ENCODE peak calls at places on chromosome 7, in ten cellular contexts. U is epithelial cell of esophagus; I is CD8-positive, alpha-beta T cell; T is HFF-Myc; B is AG04450; N is A673; Q is GM12865; X is body of pancreas; D is esophagus squamous epithelium; V is cardiac muscle cell. K is an unnamed sample.

GRCh38 chr7:94395141-94396041 is 696 bp downstream of the COL1A2 start:
- DNase-seq in U (peak), I (no peak), T (peak), B (peak), N (peak), Q (peak), X (peak), D (no peak), V (peak), K (no peak)

GRCh38 chr7:33339074-33339805 is 209.9 kb downstream of the BBS9 start:
- DNase-seq in U (peak), I (no peak), T (no peak), B (no peak), N (no peak), Q (no peak), X (no peak), D (no peak), V (no peak), K (no peak)

GRCh38 chr7:28419717-28420116 is 7.4 kb downstream of the CREB5 start:
- DNase-seq in U (peak), I (no peak), T (no peak), B (peak), N (no peak), Q (no peak), X (no peak), D (no peak), V (peak), K (peak)

GRCh38 chr7:29684787-29685650 is 121.3 kb upstream of the WIPF3 start:
- DNase-seq in U (peak), I (peak), T (no peak), B (peak), N (peak), Q (peak), X (peak), D (no peak), V (peak), K (peak)

GRCh38 chr7:45682836-45683555 is 108.8 kb downstream of the ADCY1 start:
- DNase-seq in U (no peak), I (no peak), T (no peak), B (no peak), N (no peak), Q (no peak), X (no peak), D (no peak), V (peak), K (no peak)

GRCh38 chr7:79051915-79052314 is 401.6 kb downstream of the MAGI2 start:
- DNase-seq in U (peak), I (no peak), T (no peak), B (no peak), N (no peak), Q (no peak), X (no peak), D (no peak), V (no peak), K (no peak)

GRCh38 chr7:118041336-118041878 is 142.6 kb upstream of the LSM8 start:
- DNase-seq in U (peak), I (no peak), T (no peak), B (no peak), N (no peak), Q (no peak), X (no peak), D (no peak), V (no peak), K (no peak)

GRCh38 chr7:1558841-1559625 is 3.0 kb upstream of the TMEM184A start:
- DNase-seq in U (no peak), I (no peak), T (no peak), B (no peak), N (no peak), Q (no peak), X (no peak), D (no peak), V (no peak), K (no peak)

GRCh38 chr7:81150951-81151361 is 232.1 kb upstream of the SEMA3C start:
- DNase-seq in U (peak), I (no peak), T (no peak), B (no peak), N (no peak), Q (no peak), X (no peak), D (no peak), V (no peak), K (no peak)

GRCh38 chr7:94530114-94530513 is 20.5 kb downstream of the CASD1 start:
- DNase-seq in U (no peak), I (no peak), T (no peak), B (no peak), N (peak), Q (no peak), X (no peak), D (no peak), V (no peak), K (no peak)

GRCh38 chr7:144834516-144835165 is 1.2 kb downstream of the TPK1 start:
- DNase-seq in U (no peak), I (no peak), T (no peak), B (no peak), N (peak), Q (peak), X (peak), D (no peak), V (peak), K (no peak)

GRCh38 chr7:156534925-156535324 is 105.6 kb upstream of the RNF32 start:
- DNase-seq in U (no peak), I (no peak), T (no peak), B (no peak), N (peak), Q (no peak), X (no peak), D (no peak), V (no peak), K (no peak)

GRCh38 chr7:36766451-36766850 is 42.2 kb upstream of the AOAH start:
- DNase-seq in U (no peak), I (no peak), T (no peak), B (no peak), N (no peak), Q (no peak), X (no peak), D (no peak), V (no peak), K (no peak)

GRCh38 chr7:94763268-94763667 is 107.3 kb upstream of the SGCE start:
- DNase-seq in U (no peak), I (no peak), T (peak), B (no peak), N (peak), Q (peak), X (no peak), D (no peak), V (peak), K (no peak)

GRCh38 chr7:129535896-129536295 is 33.6 kb downstream of the SMKR1 start:
- DNase-seq in U (no peak), I (peak), T (no peak), B (no peak), N (no peak), Q (no peak), X (no peak), D (no peak), V (no peak), K (no peak)

GRCh38 chr7:47757946-47758371 is 176.0 kb upstream of the TNS3 start:
- DNase-seq in U (peak), I (no peak), T (peak), B (peak), N (no peak), Q (no peak), X (peak), D (no peak), V (peak), K (peak)

GRCh38 chr7:158695726-158696452 is 8.7 kb downstream of the NCAPG2 start:
- DNase-seq in U (peak), I (no peak), T (peak), B (peak), N (peak), Q (peak), X (peak), D (no peak), V (peak), K (peak)

GRCh38 chr7:1966631-1967200 is 266.0 kb downstream of the MAD1L1 start:
- DNase-seq in U (no peak), I (no peak), T (no peak), B (no peak), N (no peak), Q (no peak), X (no peak), D (no peak), V (no peak), K (no peak)

GRCh38 chr7:50056131-50056530 is 36.9 kb downstream of the ZPBP start:
- DNase-seq in U (no peak), I (no peak), T (no peak), B (no peak), N (no peak), Q (peak), X (no peak), D (no peak), V (no peak), K (no peak)

GRCh38 chr7:1345796-1346532 is 113.3 kb downstream of the UNCX start:
- DNase-seq in U (no peak), I (no peak), T (no peak), B (no peak), N (no peak), Q (no peak), X (no peak), D (no peak), V (no peak), K (no peak)

GRCh38 chr7:55592492-55592891 is 20.2 kb upstream of the VOPP1 start:
- DNase-seq in U (no peak), I (no peak), T (no peak), B (no peak), N (no peak), Q (no peak), X (no peak), D (no peak), V (no peak), K (no peak)

GRCh38 chr7:143392875-143393266 is 11.7 kb downstream of the ZYX start:
- DNase-seq in U (no peak), I (no peak), T (no peak), B (no peak), N (no peak), Q (no peak), X (no peak), D (no peak), V (peak), K (no peak)

GRCh38 chr7:80921130-80921529 is 2.3 kb upstream of the SEMA3C start:
- DNase-seq in U (peak), I (no peak), T (no peak), B (no peak), N (no peak), Q (no peak), X (no peak), D (no peak), V (peak), K (no peak)

GRCh38 chr7:77476871-77477270 is 60.2 kb upstream of the PTPN12 start:
- DNase-seq in U (no peak), I (no peak), T (no peak), B (no peak), N (no peak), Q (no peak), X (no peak), D (no peak), V (no peak), K (no peak)

GRCh38 chr7:157789094-157789493 is 452.3 kb downstream of the DNAJB6 start:
- DNase-seq in U (no peak), I (no peak), T (no peak), B (no peak), N (no peak), Q (no peak), X (no peak), D (no peak), V (no peak), K (no peak)

GRCh38 chr7:116780966-116781365 is 81.4 kb upstream of the CAPZA2 start:
- DNase-seq in U (peak), I (no peak), T (no peak), B (no peak), N (no peak), Q (no peak), X (peak), D (no peak), V (no peak), K (no peak)

GRCh38 chr7:82617156-82617555 is 173.6 kb upstream of the CACNA2D1 start:
- DNase-seq in U (no peak), I (no peak), T (no peak), B (no peak), N (no peak), Q (no peak), X (no peak), D (no peak), V (no peak), K (no peak)

GRCh38 chr7:92461027-92462003 is 14.0 kb downstream of the GATAD1 start:
- DNase-seq in U (peak), I (no peak), T (no peak), B (no peak), N (peak), Q (peak), X (peak), D (no peak), V (peak), K (no peak)

GRCh38 chr7:128863433-128863989 is 855 bp downstream of the ATP6V1F start:
- DNase-seq in U (peak), I (no peak), T (no peak), B (peak), N (peak), Q (peak), X (peak), D (no peak), V (peak), K (no peak)

GRCh38 chr7:112573302-112574039 is 92.7 kb downstream of the LSMEM1 start:
- DNase-seq in U (peak), I (no peak), T (no peak), B (no peak), N (peak), Q (no peak), X (no peak), D (no peak), V (no peak), K (no peak)

GRCh38 chr7:882336-883028 is 6.1 kb downstream of the GET4 start:
- DNase-seq in U (no peak), I (no peak), T (no peak), B (no peak), N (no peak), Q (no peak), X (no peak), D (no peak), V (no peak), K (no peak)

DNA sequence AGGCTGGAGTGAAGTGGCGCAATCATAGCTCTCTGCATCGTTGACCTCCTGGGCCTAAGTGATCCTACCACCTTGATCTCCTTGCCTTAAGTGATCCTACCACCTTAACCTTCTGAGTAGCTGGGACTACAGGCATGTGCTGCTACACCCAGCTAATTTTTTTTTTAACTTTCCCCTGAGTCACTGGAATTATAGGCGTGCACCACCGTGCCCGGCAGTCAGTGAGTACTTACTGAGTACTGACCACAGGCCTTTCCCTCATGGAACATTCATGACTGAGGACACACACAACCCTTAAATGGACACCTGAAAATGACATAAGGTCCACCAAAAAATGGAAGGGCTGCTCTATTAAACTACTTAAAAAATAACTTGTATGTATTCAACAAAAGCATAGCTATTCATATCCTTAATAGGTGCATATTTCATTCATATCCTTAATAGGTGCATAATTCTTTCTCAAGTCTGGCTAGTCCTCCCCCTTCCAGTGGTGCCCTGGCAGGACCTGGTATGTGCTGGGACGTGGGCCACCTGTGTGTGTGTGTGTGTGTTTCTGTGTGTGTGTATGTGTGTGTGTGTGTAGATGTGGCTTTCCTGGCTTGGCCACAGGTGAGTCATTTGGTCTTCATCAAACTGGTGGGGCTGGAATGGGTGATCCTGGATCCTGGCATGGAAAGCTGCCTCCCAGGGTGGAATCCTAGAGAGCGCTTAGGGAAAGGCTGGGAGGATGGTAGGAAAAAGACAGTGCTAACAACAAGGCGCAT is 3.5 kb downstream of the FAM180A start:
- DNase-seq in U (peak), I (no peak), T (no peak), B (peak), N (no peak), Q (no peak), X (no peak), D (no peak), V (peak), K (peak)
- H3K4me3 ChIP-seq in U (no peak), I (no peak), T (no peak), B (no peak), N (no peak), Q (no peak), X (no peak), D (no peak), V (no peak), K (no peak)

DNA sequence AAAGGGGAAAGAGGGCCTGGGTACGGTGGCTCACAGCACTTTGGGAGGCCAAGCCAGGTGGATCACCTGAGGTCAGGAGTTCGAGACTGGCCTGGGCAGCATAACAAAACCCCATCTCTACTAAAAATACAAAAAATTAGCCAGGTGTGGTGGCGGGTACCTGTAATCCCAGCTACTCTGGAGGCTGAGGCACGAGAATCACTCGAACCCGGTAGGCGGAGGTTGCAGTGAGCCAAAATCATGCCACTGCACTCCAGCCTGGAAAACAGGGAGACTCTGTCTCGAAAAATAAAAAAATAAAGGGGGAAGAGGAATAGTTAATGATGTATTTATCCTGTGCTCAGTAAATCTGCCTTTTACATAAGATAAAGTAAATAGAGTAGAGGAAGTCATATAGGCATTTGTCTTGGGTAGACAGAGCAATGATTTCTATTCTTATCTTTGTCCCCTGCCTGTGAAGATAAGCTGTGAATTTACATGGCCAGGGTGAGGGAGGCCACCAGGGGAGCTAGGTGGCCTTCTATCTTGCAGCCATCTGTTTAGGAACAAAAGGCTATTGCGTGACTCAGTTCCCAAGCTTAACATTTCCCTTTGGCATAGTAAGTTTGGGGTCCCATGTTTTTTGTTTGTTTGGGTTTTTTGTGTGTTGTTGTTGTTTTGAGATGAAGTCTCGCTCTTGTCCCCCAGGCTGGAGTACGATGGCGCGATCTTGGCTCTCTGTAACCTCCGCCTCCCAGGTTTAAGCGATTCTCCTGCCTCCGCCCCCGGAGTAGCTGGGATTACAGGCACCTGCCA is 73.2 kb upstream of the GTF2I start:
- DNase-seq in U (no peak), I (no peak), T (no peak), B (no peak), N (no peak), Q (no peak), X (no peak), D (no peak), V (no peak), K (no peak)
- TF ChIP-seq CTCF in U (no peak), I (no peak), T (no peak), B (no peak), N (no peak), Q (no peak), X (no peak), D (no peak), V (no peak), K (no peak)

GRCh38 chr7:150382844-150383225 is 3.7 kb downstream of the ZNF775 start:
- DNase-seq in U (no peak), I (no peak), T (no peak), B (no peak), N (no peak), Q (peak), X (no peak), D (no peak), V (no peak), K (no peak)
- H3K4me3 ChIP-seq in U (no peak), I (no peak), T (no peak), B (no peak), N (no peak), Q (peak), X (no peak), D (no peak), V (no peak), K (no peak)

GRCh38 chr7:18276380-18276779 is 219.2 kb upstream of the HDAC9 start:
- DNase-seq in U (no peak), I (no peak), T (no peak), B (no peak), N (no peak), Q (no peak), X (no peak), D (no peak), V (no peak), K (no peak)
- TF ChIP-seq CTCF in U (peak), I (no peak), T (no peak), B (no peak), N (no peak), Q (no peak), X (no peak), D (no peak), V (no peak), K (no peak)

K was measured in AG09309.